ENCODE peak calls at places on chromosomes 13 and 19, in four cellular contexts. W, S, M and F are unnamed samples.

GRCh38 chr19:13981988-13982501 is 24.1 kb downstream of the RFX1 start:
- DNase-seq in M (no peak), W (no peak), S (no peak), F (no peak)

GRCh38 chr19:6677924-6678689 is 8.1 kb upstream of the TNFSF14 start:
- DNase-seq in M (no peak), S (no peak), W (no peak), F (no peak)

GRCh38 chr19:30516586-30516985 is 144.4 kb downstream of the ZNF536 start:
- DNase-seq in M (no peak), W (no peak), S (no peak), F (no peak)

GRCh38 chr13:23025848-23026608 is 154.8 kb upstream of the SGCG start:
- DNase-seq in W (no peak), M (no peak), S (no peak), F (no peak)

GRCh38 chr13:80562423-80562822 is 221.5 kb upstream of the SPRY2 start:
- DNase-seq in W (no peak), S (no peak), M (no peak), F (no peak)

GRCh38 chr19:44613295-44614168 is at the start of gene IGSF23:
- DNase-seq in W (no peak), S (no peak), M (no peak), F (no peak)

GRCh38 chr13:21696865-21697448 is 26.1 kb downstream of the FGF9 start:
- DNase-seq in M (no peak), S (no peak), W (no peak), F (no peak)

GRCh38 chr13:99961634-99962033 is 9.9 kb downstream of the ZIC5 start:
- DNase-seq in W (no peak), S (no peak), M (no peak), F (no peak)

GRCh38 chr19:33947565-33947964 is 150.9 kb downstream of the KCTD15 start:
- DNase-seq in W (no peak), M (no peak), S (no peak), F (no peak)

GRCh38 chr19:15107056-15108010 is at the start of gene SYDE1:
- DNase-seq in M (no peak), S (peak; percentile 68), W (no peak), F (no peak)

GRCh38 chr19:21323000-21323399 is 6.2 kb downstream of the ZNF708 start:
- DNase-seq in M (no peak), W (no peak), S (peak; percentile 2), F (no peak)
- H3K9me3 ChIP-seq in M (no peaks in the 10 kb centered on the region), W (peaks cover 3% of the 10 kb centered on the region), S (no peaks in the 10 kb centered on the region), F (no peaks in the 10 kb centered on the region)

DNA sequence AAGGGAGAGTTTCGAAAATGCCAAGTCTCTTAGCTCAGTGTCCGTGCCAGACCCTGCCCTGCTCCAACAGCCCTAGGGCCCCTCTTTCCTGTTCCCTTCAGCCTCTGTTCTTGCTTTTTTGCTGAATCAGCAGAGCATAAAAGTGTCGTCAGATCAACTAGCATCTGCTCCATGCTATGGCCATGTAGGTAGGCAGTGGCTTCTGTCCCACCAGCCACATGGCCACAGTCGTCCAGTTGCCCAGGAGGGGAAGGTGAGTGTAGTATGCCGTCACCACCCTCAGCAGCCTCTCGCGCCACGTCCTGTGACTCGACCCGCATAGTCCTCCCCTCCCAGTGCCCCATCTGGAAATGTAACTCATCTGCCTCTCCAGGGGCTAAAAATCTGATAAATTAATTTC is 50.9 kb upstream of the ATP11A start:
- DNase-seq in W (no peak), S (no peak), M (no peak), F (no peak)
- H3K9me3 ChIP-seq in W (no peaks in the 10 kb centered on the region), S (no peaks in the 10 kb centered on the region), M (no peaks in the 10 kb centered on the region), F (no peaks in the 10 kb centered on the region)

DNA sequence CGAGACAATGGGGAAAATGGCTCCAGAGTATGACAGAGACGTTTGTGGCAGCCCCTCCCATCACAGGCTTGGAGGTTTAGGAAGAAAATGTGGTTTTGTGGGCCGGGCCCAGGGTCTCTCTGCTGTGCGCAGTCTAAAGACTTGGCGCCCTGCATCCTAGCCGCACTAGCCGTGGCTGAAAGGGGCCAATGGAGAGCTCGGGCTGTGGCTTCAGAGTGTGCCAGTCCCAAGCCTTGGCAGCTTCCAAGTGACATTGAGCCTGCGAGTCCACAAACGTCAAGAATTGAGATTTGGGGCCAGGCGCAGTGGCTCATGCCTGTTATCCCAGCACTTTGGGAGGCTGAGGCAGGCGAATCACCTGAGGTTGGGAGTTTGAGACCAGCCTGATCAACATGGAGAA is 513.1 kb downstream of the PCDH17 start:
- DNase-seq in W (no peak), M (no peak), S (no peak), F (no peak)
- H3K9me3 ChIP-seq in W (peaks cover 41% of the 10 kb centered on the region), M (no peaks in the 10 kb centered on the region), S (no peaks in the 10 kb centered on the region), F (no peaks in the 10 kb centered on the region)

DNA sequence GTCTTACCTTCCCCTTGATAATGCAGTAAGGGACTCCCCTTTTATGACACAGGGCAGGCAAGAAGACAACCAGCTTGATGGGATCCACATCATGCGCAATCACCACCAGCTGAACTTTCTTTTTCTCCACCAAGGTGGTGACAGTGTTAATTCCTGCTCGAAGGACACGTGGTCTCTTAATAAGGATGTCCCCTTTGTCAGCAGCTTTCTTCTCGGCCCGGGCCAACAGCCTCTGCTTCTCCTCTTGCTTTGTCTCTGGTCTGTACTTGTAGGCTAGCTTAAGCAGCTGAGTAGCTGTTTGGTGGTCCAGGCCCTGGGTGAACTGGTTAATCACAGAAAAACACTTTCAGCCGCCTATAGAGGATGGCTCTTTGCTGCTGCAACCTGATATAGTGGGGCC is 8.0 kb downstream of the ZNF431 start:
- DNase-seq in S (no peak), W (no peak), M (no peak), F (no peak)
- H3K9me3 ChIP-seq in S (no peaks in the 10 kb centered on the region), W (no peaks in the 10 kb centered on the region), M (no peaks in the 10 kb centered on the region), F (no peaks in the 10 kb centered on the region)

DNA sequence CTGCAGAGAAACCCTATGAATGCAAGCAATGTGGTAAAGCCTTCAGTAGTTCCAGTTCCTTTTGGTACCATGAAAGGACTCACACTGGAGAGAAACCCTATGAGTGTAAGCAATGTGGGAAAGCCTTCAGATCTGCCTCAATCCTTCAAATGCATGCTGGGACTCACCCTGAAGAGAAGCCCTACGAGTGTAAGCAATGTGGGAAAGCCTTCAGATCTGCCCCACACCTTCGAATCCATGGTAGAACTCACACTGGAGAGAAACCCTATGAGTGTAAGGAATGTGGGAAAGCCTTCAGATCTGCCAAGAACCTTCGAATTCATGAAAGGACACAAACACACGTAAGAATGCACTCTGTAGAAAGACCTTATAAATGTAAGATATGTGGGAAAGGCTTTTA is 14.7 kb downstream of the ZNF763 start:
- DNase-seq in S (no peak), W (no peak), M (no peak), F (no peak)
- H3K9me3 ChIP-seq in S (peaks cover 4% of the 10 kb centered on the region), W (peaks cover 82% of the 10 kb centered on the region), M (peaks cover 62% of the 10 kb centered on the region), F (peaks cover 22% of the 10 kb centered on the region)

GRCh38 chr13:64723735-64724134 is 2506.4 kb downstream of the PCDH9 start:
- DNase-seq in W (no peak), M (no peak), S (peak; percentile 97), F (no peak)

GRCh38 chr13:64716936-64717335 is 2513.2 kb downstream of the PCDH9 start:
- DNase-seq in S (no peak), M (no peak), W (no peak), F (no peak)

DNA sequence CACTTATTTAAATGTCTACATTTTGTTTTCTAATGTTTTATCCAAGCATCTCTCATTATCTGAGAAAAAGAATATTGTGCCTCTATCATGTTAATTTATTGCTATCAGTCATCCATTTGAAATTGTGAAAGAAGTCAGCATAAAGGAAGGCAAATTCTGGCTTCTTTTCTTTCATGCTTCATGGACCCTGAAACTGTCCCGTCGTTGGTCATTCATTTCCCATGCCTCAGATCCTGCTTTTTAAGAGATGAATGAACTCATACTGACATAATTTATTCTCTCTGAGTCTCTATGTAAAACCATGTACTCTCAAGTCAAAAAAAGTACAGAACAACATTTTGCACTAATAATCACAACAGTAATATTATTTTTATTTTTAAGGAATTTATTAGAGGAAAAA is 2512.0 kb downstream of the PCDH9 start:
- DNase-seq in S (no peak), W (no peak), M (no peak), F (no peak)
- H3K9me3 ChIP-seq in S (no peaks in the 10 kb centered on the region), W (peaks cover 20% of the 10 kb centered on the region), M (no peaks in the 10 kb centered on the region), F (no peaks in the 10 kb centered on the region)